ENCODE peak calls at places on chromosome 2, in seven cellular contexts. One of them, this sample, is unnamed.

GRCh38 chr2:154140249-154141025 is 268.7 kb downstream of the GALNT13 start:
- DNase-seq in mesendoderm: no peak
- DNase-seq in mesenchymal stem cell: no peak
- DNase-seq in trophoblast cell: peak
- DNase-seq in IMR-90: no peak
- DNase-seq in neuronal stem cell: no peak
- DNase-seq in H1: no peak
- DNase-seq in this sample: no peak

GRCh38 chr2:202588647-202589581 is 45.9 kb upstream of the FAM117B start:
- DNase-seq in mesendoderm: peak
- DNase-seq in trophoblast cell: peak
- DNase-seq in H1: peak
- DNase-seq in IMR-90: peak
- DNase-seq in neuronal stem cell: peak
- DNase-seq in mesenchymal stem cell: peak
- DNase-seq in this sample: peak

GRCh38 chr2:3113769-3114168 is 263.8 kb downstream of the EIPR1 start:
- DNase-seq in IMR-90: no peak
- DNase-seq in neuronal stem cell: no peak
- DNase-seq in trophoblast cell: no peak
- DNase-seq in H1: no peak
- DNase-seq in mesendoderm: no peak
- DNase-seq in mesenchymal stem cell: no peak
- DNase-seq in this sample: no peak

GRCh38 chr2:221791840-221792239 is 219.7 kb upstream of the EPHA4 start:
- DNase-seq in IMR-90: peak
- DNase-seq in H1: no peak
- DNase-seq in mesendoderm: no peak
- DNase-seq in mesenchymal stem cell: no peak
- DNase-seq in neuronal stem cell: no peak
- DNase-seq in trophoblast cell: no peak
- DNase-seq in this sample: no peak

GRCh38 chr2:196244966-196245365 is 73.6 kb upstream of the STK17B start:
- DNase-seq in neuronal stem cell: no peak
- DNase-seq in mesendoderm: no peak
- DNase-seq in mesenchymal stem cell: peak
- DNase-seq in trophoblast cell: peak
- DNase-seq in H1: no peak
- DNase-seq in IMR-90: peak
- DNase-seq in this sample: no peak

GRCh38 chr2:181374741-181375675 is 82.2 kb upstream of the ITGA4 start:
- DNase-seq in mesenchymal stem cell: no peak
- DNase-seq in H1: no peak
- DNase-seq in IMR-90: no peak
- DNase-seq in neuronal stem cell: no peak
- DNase-seq in mesendoderm: no peak
- DNase-seq in trophoblast cell: no peak
- DNase-seq in this sample: no peak

GRCh38 chr2:63827749-63828148 is 13.9 kb upstream of the UGP2 start:
- DNase-seq in neuronal stem cell: no peak
- DNase-seq in IMR-90: peak
- DNase-seq in H1: no peak
- DNase-seq in trophoblast cell: peak
- DNase-seq in mesendoderm: peak
- DNase-seq in mesenchymal stem cell: peak
- DNase-seq in this sample: no peak

GRCh38 chr2:168192839-168193616 is 54.4 kb downstream of the STK39 start:
- DNase-seq in trophoblast cell: no peak
- DNase-seq in neuronal stem cell: no peak
- DNase-seq in H1: no peak
- DNase-seq in mesendoderm: no peak
- DNase-seq in mesenchymal stem cell: no peak
- DNase-seq in IMR-90: no peak
- DNase-seq in this sample: no peak

GRCh38 chr2:8515864-8516533 is 165.9 kb upstream of the ID2 start:
- DNase-seq in mesenchymal stem cell: no peak
- DNase-seq in neuronal stem cell: no peak
- DNase-seq in trophoblast cell: no peak
- DNase-seq in IMR-90: no peak
- DNase-seq in mesendoderm: no peak
- DNase-seq in H1: no peak
- DNase-seq in this sample: no peak

GRCh38 chr2:86138736-86139625 is 32.9 kb downstream of the PTCD3 start:
- DNase-seq in H1: no peak
- DNase-seq in neuronal stem cell: no peak
- DNase-seq in mesenchymal stem cell: no peak
- DNase-seq in mesendoderm: no peak
- DNase-seq in trophoblast cell: no peak
- DNase-seq in IMR-90: no peak
- DNase-seq in this sample: no peak

GRCh38 chr2:58131191-58132011 is 84.8 kb downstream of the VRK2 start:
- DNase-seq in H1: no peak
- DNase-seq in IMR-90: peak
- DNase-seq in mesenchymal stem cell: peak
- DNase-seq in trophoblast cell: no peak
- DNase-seq in mesendoderm: no peak
- DNase-seq in neuronal stem cell: no peak
- DNase-seq in this sample: no peak

GRCh38 chr2:200247494-200247893 is 59.0 kb upstream of the SPATS2L start:
- DNase-seq in mesenchymal stem cell: no peak
- DNase-seq in H1: no peak
- DNase-seq in trophoblast cell: no peak
- DNase-seq in neuronal stem cell: no peak
- DNase-seq in mesendoderm: no peak
- DNase-seq in IMR-90: peak
- DNase-seq in this sample: no peak

GRCh38 chr2:205556841-205557539 is 125.3 kb upstream of the NRP2 start:
- DNase-seq in mesenchymal stem cell: no peak
- DNase-seq in H1: no peak
- DNase-seq in neuronal stem cell: no peak
- DNase-seq in trophoblast cell: no peak
- DNase-seq in mesendoderm: peak
- DNase-seq in IMR-90: no peak
- DNase-seq in this sample: peak

GRCh38 chr2:239896075-239896474 is 129.1 kb downstream of the NDUFA10 start:
- DNase-seq in trophoblast cell: no peak
- DNase-seq in H1: peak
- DNase-seq in mesendoderm: peak
- DNase-seq in mesenchymal stem cell: no peak
- DNase-seq in IMR-90: no peak
- DNase-seq in neuronal stem cell: no peak
- DNase-seq in this sample: peak

GRCh38 chr2:29113891-29114321 is 1.3 kb upstream of the CLIP4 start:
- DNase-seq in IMR-90: peak
- DNase-seq in H1: no peak
- DNase-seq in trophoblast cell: peak
- DNase-seq in mesenchymal stem cell: peak
- DNase-seq in neuronal stem cell: no peak
- DNase-seq in mesendoderm: no peak
- DNase-seq in this sample: no peak

GRCh38 chr2:137951606-137952005 is 12.7 kb upstream of the HNMT start:
- DNase-seq in neuronal stem cell: no peak
- DNase-seq in mesenchymal stem cell: no peak
- DNase-seq in mesendoderm: no peak
- DNase-seq in trophoblast cell: peak
- DNase-seq in IMR-90: peak
- DNase-seq in H1: no peak
- DNase-seq in this sample: no peak

GRCh38 chr2:160319700-160320099 is 119.6 kb upstream of the ITGB6 start:
- DNase-seq in H1: no peak
- DNase-seq in trophoblast cell: no peak
- DNase-seq in neuronal stem cell: no peak
- DNase-seq in IMR-90: no peak
- DNase-seq in mesendoderm: no peak
- DNase-seq in mesenchymal stem cell: no peak
- DNase-seq in this sample: no peak
- H2AK5ac ChIP-seq in H1: no peak
- H2AK5ac ChIP-seq in trophoblast cell: no peak
- H2AK5ac ChIP-seq in neuronal stem cell: no peak
- H2AK5ac ChIP-seq in IMR-90: no peak
- H2AK5ac ChIP-seq in mesendoderm: no peak
- H2AK5ac ChIP-seq in mesenchymal stem cell: no peak
- H2AK5ac ChIP-seq in this sample: no peak

DNA sequence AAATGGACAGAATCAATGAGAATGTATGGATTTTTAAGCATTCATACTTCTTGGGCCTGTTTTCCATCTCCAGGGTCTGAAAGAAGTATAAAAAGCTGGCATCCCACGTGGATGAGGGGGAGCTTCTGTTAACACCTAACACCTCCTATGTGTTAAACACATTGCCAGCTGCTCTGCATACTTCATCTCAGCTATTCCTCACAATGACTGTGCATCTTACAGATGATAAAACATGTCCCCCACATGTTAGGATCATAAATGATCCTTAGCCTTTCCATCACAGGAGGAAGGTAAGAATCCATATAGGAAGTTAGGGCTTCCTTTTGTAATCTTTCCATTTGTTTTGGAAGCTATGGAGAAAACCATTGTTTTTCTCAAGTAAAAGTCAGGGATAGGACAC is 239.1 kb downstream of the AGPS start:
- DNase-seq in H1: no peak
- DNase-seq in IMR-90: no peak
- DNase-seq in trophoblast cell: no peak
- DNase-seq in mesendoderm: no peak
- DNase-seq in neuronal stem cell: no peak
- DNase-seq in mesenchymal stem cell: no peak
- DNase-seq in this sample: no peak
- H2AK5ac ChIP-seq in H1: no peak
- H2AK5ac ChIP-seq in IMR-90: no peak
- H2AK5ac ChIP-seq in trophoblast cell: no peak
- H2AK5ac ChIP-seq in mesendoderm: no peak
- H2AK5ac ChIP-seq in neuronal stem cell: no peak
- H2AK5ac ChIP-seq in mesenchymal stem cell: no peak
- H2AK5ac ChIP-seq in this sample: no peak

DNA sequence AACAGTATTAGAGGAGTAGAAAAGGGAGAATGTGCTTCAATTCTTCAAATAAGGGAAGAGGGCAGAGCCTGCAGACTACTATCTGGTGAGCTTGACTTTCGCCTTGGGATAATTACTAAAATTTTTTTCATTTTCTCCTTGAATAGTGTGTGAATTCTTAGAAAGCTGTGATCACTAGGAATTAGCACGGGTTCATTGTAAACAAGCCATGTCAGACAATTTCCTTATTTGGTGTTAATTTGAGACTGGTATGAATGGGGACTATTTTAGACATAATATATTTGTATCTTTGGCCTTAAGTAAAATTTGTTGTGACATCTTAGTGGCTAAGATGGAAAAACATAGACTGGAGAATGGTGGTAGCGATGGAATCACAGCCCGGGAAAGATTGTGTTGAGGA is 66.6 kb downstream of the MYO3B start:
- DNase-seq in H1: no peak
- DNase-seq in mesendoderm: no peak
- DNase-seq in neuronal stem cell: no peak
- DNase-seq in IMR-90: no peak
- DNase-seq in trophoblast cell: peak
- DNase-seq in mesenchymal stem cell: no peak
- DNase-seq in this sample: no peak
- H2AK5ac ChIP-seq in H1: no peak
- H2AK5ac ChIP-seq in mesendoderm: no peak
- H2AK5ac ChIP-seq in neuronal stem cell: no peak
- H2AK5ac ChIP-seq in IMR-90: no peak
- H2AK5ac ChIP-seq in trophoblast cell: no peak
- H2AK5ac ChIP-seq in mesenchymal stem cell: no peak
- H2AK5ac ChIP-seq in this sample: no peak

DNA sequence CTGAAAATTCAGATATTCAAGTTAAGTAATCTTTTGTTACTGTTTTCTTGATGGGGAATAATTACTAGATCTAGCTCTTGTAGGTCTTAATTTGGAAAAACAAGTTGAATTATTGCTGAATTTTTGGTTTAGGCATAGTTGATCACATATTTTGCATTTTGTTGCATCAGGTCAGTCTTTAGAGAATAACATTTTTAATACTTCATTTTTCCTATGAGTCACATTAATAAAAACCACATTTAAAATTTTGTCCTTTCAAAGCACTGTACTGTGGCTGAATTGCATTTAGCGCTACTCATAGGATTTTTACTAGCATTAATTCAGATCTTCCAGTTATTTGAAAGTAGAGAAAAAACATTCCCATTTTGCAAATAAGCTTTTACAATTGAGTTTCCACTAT is 23.2 kb downstream of the MAP4K4 start:
- DNase-seq in trophoblast cell: no peak
- DNase-seq in IMR-90: no peak
- DNase-seq in mesenchymal stem cell: no peak
- DNase-seq in neuronal stem cell: no peak
- DNase-seq in H1: no peak
- DNase-seq in mesendoderm: no peak
- DNase-seq in this sample: no peak
- H2AK5ac ChIP-seq in trophoblast cell: no peak
- H2AK5ac ChIP-seq in IMR-90: no peak
- H2AK5ac ChIP-seq in mesenchymal stem cell: no peak
- H2AK5ac ChIP-seq in neuronal stem cell: no peak
- H2AK5ac ChIP-seq in H1: no peak
- H2AK5ac ChIP-seq in mesendoderm: no peak
- H2AK5ac ChIP-seq in this sample: no peak